ENCODE peak calls at places on chromosomes 4 and X, in four cellular contexts. One of them, this sample, is unnamed.

GRCh38 chr4:136571315-136571714 is 961.0 kb downstream of the PCDH18 start:
- DNase-seq in effector memory CD4-positive, alpha-beta T cell: no peak
- DNase-seq in neural crest cell: no peak
- DNase-seq in RWPE1: no peak
- DNase-seq in this sample: no peak

GRCh38 chrX:51641421-51642021 is 22.8 kb upstream of the CENPVL3 start:
- DNase-seq in RWPE1: peak; percentile 9
- DNase-seq in effector memory CD4-positive, alpha-beta T cell: no peak
- DNase-seq in neural crest cell: peak; percentile 13
- DNase-seq in this sample: no peak

GRCh38 chr4:160819791-160820190 is 1344.0 kb downstream of the FSTL5 start:
- DNase-seq in RWPE1: no peak
- DNase-seq in neural crest cell: no peak
- DNase-seq in effector memory CD4-positive, alpha-beta T cell: no peak
- DNase-seq in this sample: no peak

GRCh38 chrX:48826135-48826875 is at the start of gene ERAS:
- DNase-seq in RWPE1: no peak
- DNase-seq in neural crest cell: no peak
- DNase-seq in effector memory CD4-positive, alpha-beta T cell: no peak
- DNase-seq in this sample: no peak

GRCh38 chr4:162274354-162274753 is 110.6 kb upstream of the FSTL5 start:
- DNase-seq in RWPE1: no peak
- DNase-seq in effector memory CD4-positive, alpha-beta T cell: no peak
- DNase-seq in neural crest cell: no peak
- DNase-seq in this sample: no peak

GRCh38 chr4:186657766-186658165 is 65.9 kb downstream of the FAT1 start:
- DNase-seq in effector memory CD4-positive, alpha-beta T cell: no peak
- DNase-seq in neural crest cell: no peak
- DNase-seq in RWPE1: peak; percentile 20
- DNase-seq in this sample: no peak

GRCh38 chr4:38190717-38191178 is 230.6 kb downstream of the PTTG2 start:
- DNase-seq in effector memory CD4-positive, alpha-beta T cell: no peak
- DNase-seq in RWPE1: peak; percentile 10
- DNase-seq in neural crest cell: peak; percentile 30
- DNase-seq in this sample: no peak

GRCh38 chrX:15215366-15215765 is 54.5 kb downstream of the ASB9 start:
- DNase-seq in neural crest cell: no peak
- DNase-seq in RWPE1: no peak
- DNase-seq in effector memory CD4-positive, alpha-beta T cell: no peak
- DNase-seq in this sample: no peak

GRCh38 chrX:41441934-41442823 is 5.0 kb upstream of the NYX start:
- DNase-seq in RWPE1: peak; percentile 87
- DNase-seq in effector memory CD4-positive, alpha-beta T cell: peak; percentile 85
- DNase-seq in neural crest cell: peak; percentile 54
- DNase-seq in this sample: peak; percentile 94

GRCh38 chrX:7985568-7985967 is 58.4 kb upstream of the PNPLA4 start:
- DNase-seq in neural crest cell: no peak
- DNase-seq in effector memory CD4-positive, alpha-beta T cell: no peak
- DNase-seq in RWPE1: no peak
- DNase-seq in this sample: no peak

GRCh38 chr4:28313729-28314713 is 1453.4 kb downstream of the STIM2 start:
- DNase-seq in RWPE1: no peak
- DNase-seq in effector memory CD4-positive, alpha-beta T cell: no peak
- DNase-seq in neural crest cell: no peak
- DNase-seq in this sample: no peak

GRCh38 chr4:46648088-46648744 is 258.3 kb upstream of the GABRA2 start:
- DNase-seq in neural crest cell: peak; percentile 21
- DNase-seq in RWPE1: peak; percentile 5
- DNase-seq in effector memory CD4-positive, alpha-beta T cell: no peak
- DNase-seq in this sample: no peak

GRCh38 chrX:110086916-110087484 is 84.1 kb downstream of the TMEM164 start:
- DNase-seq in effector memory CD4-positive, alpha-beta T cell: no peak
- DNase-seq in neural crest cell: no peak
- DNase-seq in RWPE1: peak; percentile 68
- DNase-seq in this sample: no peak

GRCh38 chrX:26414534-26414933 is 198.6 kb downstream of the MAGEB5 start:
- DNase-seq in neural crest cell: no peak
- DNase-seq in RWPE1: no peak
- DNase-seq in effector memory CD4-positive, alpha-beta T cell: no peak
- DNase-seq in this sample: no peak

GRCh38 chr4:188190461-188190860 is 51.2 kb downstream of the TRIML1 start:
- DNase-seq in neural crest cell: no peak
- DNase-seq in effector memory CD4-positive, alpha-beta T cell: no peak
- DNase-seq in RWPE1: no peak
- DNase-seq in this sample: no peak

GRCh38 chrX:29617276-29617675 is 598.1 kb upstream of the MAGEB2 start:
- DNase-seq in neural crest cell: no peak
- DNase-seq in effector memory CD4-positive, alpha-beta T cell: no peak
- DNase-seq in RWPE1: no peak
- DNase-seq in this sample: no peak

GRCh38 chrX:109934935-109935334 is 68.0 kb upstream of the TMEM164 start:
- DNase-seq in effector memory CD4-positive, alpha-beta T cell: no peak
- DNase-seq in RWPE1: no peak
- DNase-seq in neural crest cell: no peak
- DNase-seq in this sample: no peak

GRCh38 chrX:94831364-94831763 is 1157.4 kb downstream of the FAM133A start:
- DNase-seq in neural crest cell: no peak
- DNase-seq in effector memory CD4-positive, alpha-beta T cell: no peak
- DNase-seq in RWPE1: no peak
- DNase-seq in this sample: no peak

GRCh38 chr4:74632634-74633033 is 161.7 kb downstream of the BTC start:
- DNase-seq in neural crest cell: no peak
- DNase-seq in RWPE1: peak; percentile 88
- DNase-seq in effector memory CD4-positive, alpha-beta T cell: no peak
- DNase-seq in this sample: peak; percentile 65

GRCh38 chr4:1409079-1409805 is 3.0 kb upstream of the NKX1-1 start:
- DNase-seq in RWPE1: no peak
- DNase-seq in neural crest cell: no peak
- DNase-seq in effector memory CD4-positive, alpha-beta T cell: no peak
- DNase-seq in this sample: peak; percentile 38

GRCh38 chr4:44493924-44494323 is 45.3 kb upstream of the KCTD8 start:
- DNase-seq in RWPE1: peak; percentile 37
- DNase-seq in effector memory CD4-positive, alpha-beta T cell: no peak
- DNase-seq in neural crest cell: no peak
- DNase-seq in this sample: no peak

GRCh38 chr4:176380352-176381157 is 60.8 kb downstream of the SPCS3 start:
- DNase-seq in neural crest cell: no peak
- DNase-seq in effector memory CD4-positive, alpha-beta T cell: no peak
- DNase-seq in RWPE1: no peak
- DNase-seq in this sample: no peak

GRCh38 chr4:76306882-76307669 is 543 bp downstream of the STBD1 start:
- DNase-seq in effector memory CD4-positive, alpha-beta T cell: no peak
- DNase-seq in RWPE1: peak; percentile 46
- DNase-seq in neural crest cell: peak; percentile 41
- DNase-seq in this sample: peak; percentile 49

GRCh38 chr4:31370866-31371465 is 650.8 kb downstream of the PCDH7 start:
- DNase-seq in RWPE1: peak; percentile 47
- DNase-seq in neural crest cell: no peak
- DNase-seq in effector memory CD4-positive, alpha-beta T cell: no peak
- DNase-seq in this sample: no peak

GRCh38 chr4:111689731-111690130 is 455.5 kb upstream of the FAM241A start:
- DNase-seq in effector memory CD4-positive, alpha-beta T cell: no peak
- DNase-seq in RWPE1: no peak
- DNase-seq in neural crest cell: no peak
- DNase-seq in this sample: no peak

GRCh38 chr4:154519214-154519613 is 27.6 kb upstream of the DCHS2 start:
- DNase-seq in neural crest cell: no peak
- DNase-seq in effector memory CD4-positive, alpha-beta T cell: no peak
- DNase-seq in RWPE1: no peak
- DNase-seq in this sample: no peak

GRCh38 chrX:102654696-102655095 is 3.4 kb downstream of the GPRASP1 start:
- DNase-seq in effector memory CD4-positive, alpha-beta T cell: no peak
- DNase-seq in neural crest cell: no peak
- DNase-seq in RWPE1: no peak
- DNase-seq in this sample: no peak

GRCh38 chr4:29867412-29867811 is 852.8 kb upstream of the PCDH7 start:
- DNase-seq in RWPE1: no peak
- DNase-seq in neural crest cell: no peak
- DNase-seq in effector memory CD4-positive, alpha-beta T cell: no peak
- DNase-seq in this sample: no peak

GRCh38 chr4:87270144-87270543 is 49.7 kb upstream of the KLHL8 start:
- DNase-seq in neural crest cell: peak; percentile 8
- DNase-seq in effector memory CD4-positive, alpha-beta T cell: no peak
- DNase-seq in RWPE1: peak; percentile 64
- DNase-seq in this sample: no peak

GRCh38 chr4:170374770-170375169 is 285.0 kb upstream of the AADAT start:
- DNase-seq in effector memory CD4-positive, alpha-beta T cell: no peak
- DNase-seq in RWPE1: no peak
- DNase-seq in neural crest cell: no peak
- DNase-seq in this sample: no peak

GRCh38 chrX:153554519-153555167 is 37.2 kb downstream of the ATP2B3 start:
- DNase-seq in neural crest cell: peak; percentile 61
- DNase-seq in RWPE1: peak; percentile 38
- DNase-seq in effector memory CD4-positive, alpha-beta T cell: peak; percentile 1
- DNase-seq in this sample: peak; percentile 50

GRCh38 chr4:77284036-77284435 is 127.0 kb downstream of the CCNG2 start:
- DNase-seq in neural crest cell: no peak
- DNase-seq in effector memory CD4-positive, alpha-beta T cell: no peak
- DNase-seq in RWPE1: no peak
- DNase-seq in this sample: no peak

GRCh38 chr4:63296773-63297172 is 1112.5 kb downstream of the TECRL start:
- DNase-seq in neural crest cell: no peak
- DNase-seq in RWPE1: no peak
- DNase-seq in effector memory CD4-positive, alpha-beta T cell: no peak
- DNase-seq in this sample: no peak

GRCh38 chr4:8110071-8110986 is 48.3 kb downstream of the ABLIM2 start:
- DNase-seq in neural crest cell: peak; percentile 44
- DNase-seq in RWPE1: peak; percentile 69
- DNase-seq in effector memory CD4-positive, alpha-beta T cell: no peak
- DNase-seq in this sample: no peak

This sample was measured in CD14-positive monocyte.